ENCODE peak calls at places on chromosomes 16 and 17, in four cellular contexts. Y is progenitor cell of endocrine pancreas, F is body of pancreas, S is neural progenitor cell. C is an unnamed sample.

GRCh38 chr17:74325743-74326379 is at the start of gene KIF19:
- DNase-seq in Y (peak), F (peak), S (peak), C (no peak)

GRCh38 chr16:87052506-87052905 is 264.7 kb downstream of the C16orf95 start:
- DNase-seq in Y (no peak), F (no peak), S (no peak), C (no peak)

GRCh38 chr16:57500578-57501111 is 14.4 kb upstream of the DOK4 start:
- DNase-seq in Y (no peak), F (peak), S (no peak), C (no peak)

GRCh38 chr16:72380283-72380682 is 208.3 kb upstream of the PMFBP1 start:
- DNase-seq in Y (no peak), F (no peak), S (peak), C (no peak)

GRCh38 chr16:51431517-51432241 is 280.6 kb upstream of the SALL1 start:
- DNase-seq in Y (no peak), F (peak), S (peak), C (no peak)

GRCh38 chr16:66250686-66251405 is 115.6 kb upstream of the CDH5 start:
- DNase-seq in Y (no peak), F (peak), S (no peak), C (peak)

GRCh38 chr17:43399839-43400328 is 1.1 kb downstream of the ARL4D start:
- DNase-seq in Y (no peak), F (no peak), S (no peak), C (no peak)

GRCh38 chr16:68064791-68065365 is 20.3 kb upstream of the NFATC3 start:
- DNase-seq in Y (peak), F (peak), S (peak), C (no peak)

GRCh38 chr17:10036511-10037061 is 131.5 kb upstream of the RCVRN start:
- DNase-seq in Y (no peak), F (peak), S (no peak), C (no peak)

GRCh38 chr17:57608369-57609124 is 136.6 kb downstream of the CCDC182 start:
- DNase-seq in Y (no peak), F (no peak), S (peak), C (no peak)

GRCh38 chr16:27642753-27643152 is 92.8 kb downstream of the KATNIP start:
- DNase-seq in Y (no peak), F (no peak), S (peak), C (no peak)

GRCh38 chr16:48347980-48348379 is 37.2 kb downstream of the SIAH1 start:
- DNase-seq in Y (no peak), F (no peak), S (no peak), C (no peak)

GRCh38 chr16:1708768-1709180 is 2.8 kb downstream of the MAPK8IP3 start:
- DNase-seq in Y (no peak), F (no peak), S (no peak), C (no peak)

GRCh38 chr17:15343749-15344148 is 2.4 kb upstream of the TEKT3 start:
- DNase-seq in Y (no peak), F (no peak), S (no peak), C (no peak)

GRCh38 chr17:15398291-15398690 is 56.9 kb upstream of the TEKT3 start:
- DNase-seq in Y (no peak), F (peak), S (no peak), C (no peak)

GRCh38 chr16:14347706-14348105 is 276.6 kb downstream of the MRTFB start:
- DNase-seq in Y (no peak), F (no peak), S (no peak), C (no peak)

GRCh38 chr16:711548-712320 is 3.2 kb upstream of the METRN start:
- DNase-seq in Y (peak), F (peak), S (peak), C (peak)

GRCh38 chr16:11010576-11011221 is 66.3 kb downstream of the CLEC16A start:
- DNase-seq in Y (no peak), F (peak), S (no peak), C (no peak)

GRCh38 chr17:44014437-44015172 is at the start of gene TMEM101:
- DNase-seq in Y (peak), F (peak), S (peak), C (peak)

GRCh38 chr16:23924138-23924537 is 88.4 kb downstream of the PRKCB start:
- DNase-seq in Y (no peak), F (peak), S (no peak), C (no peak)

GRCh38 chr16:1980026-1980769 is 1.1 kb downstream of the NOXO1 start:
- DNase-seq in Y (no peak), F (no peak), S (peak), C (no peak)

GRCh38 chr17:57670769-57671545 is 74.1 kb downstream of the CCDC182 start:
- DNase-seq in Y (no peak), F (no peak), S (no peak), C (peak)

GRCh38 chr17:61583242-61583641 is 7.8 kb downstream of the NACA2 start:
- DNase-seq in Y (no peak), F (no peak), S (no peak), C (no peak)
- TF ChIP-seq CTCF in Y (no peak), F (no peak), S (peak), C (peak)

GRCh38 chr16:89672177-89672941 is 14.1 kb upstream of the CDK10 start:
- DNase-seq in Y (no peak), F (no peak), S (no peak), C (no peak)
- TF ChIP-seq CTCF in Y (no peak), F (no peak), S (no peak), C (no peak)

DNA sequence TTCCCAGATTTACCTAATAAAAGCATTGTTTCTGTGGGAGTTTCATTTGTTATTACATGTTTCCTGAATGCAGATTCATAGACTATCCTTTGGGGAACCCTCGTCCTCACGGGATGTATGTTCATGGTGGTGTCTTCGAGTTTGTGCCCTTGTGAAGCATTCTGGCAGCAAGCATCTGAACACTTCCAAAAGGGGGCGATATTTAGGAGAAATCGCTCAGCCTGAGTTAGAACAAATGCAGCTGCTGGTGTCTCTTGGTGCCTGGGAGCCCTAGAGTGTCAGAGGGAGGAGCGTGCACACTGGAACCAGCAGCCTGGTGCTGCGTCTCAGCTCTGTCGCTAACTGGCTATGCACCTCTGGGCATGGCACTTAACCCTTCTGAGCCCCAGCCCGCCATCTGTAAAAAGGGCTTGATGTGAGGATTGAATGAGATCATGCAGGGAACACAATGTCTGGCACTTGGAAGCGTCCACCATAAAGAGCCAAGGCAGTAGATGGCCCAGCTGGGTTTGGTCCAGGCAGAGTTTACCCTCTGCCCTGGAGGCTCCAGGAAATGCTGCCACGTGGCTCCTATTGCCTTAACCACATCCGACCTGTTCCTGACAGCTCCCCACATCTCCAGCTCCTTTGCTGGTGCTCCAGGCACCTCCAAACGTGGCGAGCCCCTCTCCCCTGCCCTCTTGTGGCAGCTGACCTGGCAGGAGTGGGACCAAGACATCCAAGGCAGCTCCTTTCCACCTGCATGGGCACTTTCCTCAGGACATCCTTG is 25.0 kb upstream of the C16orf78 start:
- DNase-seq in Y (no peak), F (no peak), S (no peak), C (no peak)
- TF ChIP-seq CTCF in Y (no peak), F (no peak), S (peak), C (no peak)

GRCh38 chr16:61946019-61946418 is 90.2 kb downstream of the CDH8 start:
- DNase-seq in Y (no peak), F (no peak), S (no peak), C (no peak)
- TF ChIP-seq CTCF in Y (peak), F (no peak), S (peak), C (no peak)

DNA sequence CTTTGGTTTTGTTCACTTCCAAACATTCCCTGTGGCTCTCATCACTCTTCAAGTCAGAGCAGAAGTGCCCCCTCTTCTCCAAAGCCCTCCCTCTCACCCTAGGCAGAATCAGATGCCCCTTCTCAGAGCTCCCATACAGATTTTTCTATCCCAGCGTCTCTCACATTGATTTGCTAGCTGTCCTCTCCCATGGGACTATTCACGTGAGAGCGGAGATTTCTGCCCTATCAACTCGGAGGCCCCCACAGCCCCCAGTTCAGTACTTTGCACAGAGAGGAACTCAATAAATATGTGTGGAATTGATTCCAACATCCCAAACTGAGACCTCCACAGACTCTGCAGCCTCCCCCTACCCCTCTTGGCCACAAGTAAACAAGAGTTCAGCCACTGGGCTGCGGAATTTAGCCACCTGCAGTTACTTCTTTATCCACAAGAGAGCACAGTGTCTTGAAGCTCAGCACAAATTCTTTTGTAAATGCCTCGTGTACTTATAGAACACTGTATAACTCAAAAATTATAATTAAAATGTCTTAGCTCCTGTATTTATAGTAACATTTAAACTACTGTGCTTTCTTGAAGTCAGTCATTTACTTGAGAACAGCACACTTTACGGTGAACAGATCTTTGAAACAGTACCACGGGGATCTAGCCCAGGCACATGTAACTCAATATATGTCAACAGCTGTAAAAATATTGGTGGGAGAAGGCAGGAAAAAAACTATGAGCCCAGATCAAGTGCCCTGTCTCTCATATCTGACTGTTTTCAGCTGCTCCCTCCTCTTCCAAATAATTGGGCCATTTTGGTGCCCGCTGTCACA is 182.9 kb downstream of the C16orf78 start:
- DNase-seq in Y (peak), F (no peak), S (peak), C (no peak)
- TF ChIP-seq CTCF in Y (peak), F (peak), S (peak), C (peak)

GRCh38 chr17:65554568-65555223 is 6.8 kb downstream of the AXIN2 start:
- DNase-seq in Y (no peak), F (no peak), S (peak), C (no peak)

GRCh38 chr17:65552214-65552613 is 9.2 kb downstream of the AXIN2 start:
- DNase-seq in Y (no peak), F (no peak), S (no peak), C (no peak)

GRCh38 chr17:65553009-65553645 is 8.3 kb downstream of the AXIN2 start:
- DNase-seq in Y (no peak), F (no peak), S (no peak), C (no peak)

GRCh38 chr17:65551641-65552040 is 9.8 kb downstream of the AXIN2 start:
- DNase-seq in Y (no peak), F (no peak), S (no peak), C (no peak)

GRCh38 chr17:65553646-65554567 is 7.5 kb downstream of the AXIN2 start:
- DNase-seq in Y (no peak), F (no peak), S (peak), C (no peak)
- TF ChIP-seq CTCF in Y (no peak), F (no peak), S (no peak), C (no peak)

GRCh38 chr17:33023790-33024189 is 32.1 kb downstream of the SPACA3 start:
- DNase-seq in Y (no peak), F (no peak), S (no peak), C (no peak)

GRCh38 chr17:33024688-33025486 is 33.2 kb downstream of the SPACA3 start:
- DNase-seq in Y (no peak), F (no peak), S (no peak), C (no peak)

GRCh38 chr17:33017366-33017765 is 25.7 kb downstream of the SPACA3 start:
- DNase-seq in Y (no peak), F (no peak), S (no peak), C (no peak)

GRCh38 chr17:33019161-33019560 is 27.5 kb downstream of the SPACA3 start:
- DNase-seq in Y (no peak), F (no peak), S (no peak), C (no peak)

DNA sequence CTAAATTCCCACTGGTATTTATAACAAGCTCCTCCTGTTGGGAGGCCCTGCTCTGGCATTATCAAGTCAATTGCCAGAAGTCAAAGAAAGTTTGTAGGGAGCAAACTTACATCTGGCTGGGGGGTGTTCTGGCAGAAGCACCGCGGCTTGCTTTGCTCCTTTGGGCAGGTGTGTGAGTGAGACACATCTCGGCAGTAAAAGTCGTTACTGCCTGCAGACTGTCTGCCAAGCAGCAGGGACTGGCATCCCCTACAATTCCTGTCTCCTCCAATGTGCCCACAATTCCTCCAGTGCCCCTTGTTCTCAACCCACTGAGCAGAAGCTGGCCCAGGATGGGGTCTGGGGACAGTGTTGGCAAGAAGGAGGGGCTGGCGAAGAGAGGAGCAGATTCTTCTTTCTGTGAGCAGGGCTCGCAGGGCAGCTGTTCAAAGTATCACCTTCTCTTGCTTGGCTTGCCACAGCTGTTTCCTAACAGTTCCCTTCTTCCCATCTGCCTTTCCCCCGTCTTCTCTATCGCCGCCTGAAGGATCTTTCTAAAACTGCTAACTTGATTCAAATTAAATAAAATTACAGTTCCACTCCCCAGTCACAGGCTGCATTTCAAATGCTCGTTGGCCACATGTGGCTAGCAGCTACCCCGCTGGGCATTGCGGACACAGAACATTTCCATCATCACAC is 30.2 kb downstream of the SPACA3 start:
- DNase-seq in Y (no peak), F (no peak), S (peak), C (no peak)
- TF ChIP-seq CTCF in Y (no peak), F (no peak), S (peak), C (no peak)

GRCh38 chr17:2174471-2175293 is 119.8 kb downstream of the HIC1 start:
- DNase-seq in Y (no peak), F (peak), S (no peak), C (peak)
- TF ChIP-seq CTCF in Y (no peak), F (no peak), S (no peak), C (no peak)

DNA sequence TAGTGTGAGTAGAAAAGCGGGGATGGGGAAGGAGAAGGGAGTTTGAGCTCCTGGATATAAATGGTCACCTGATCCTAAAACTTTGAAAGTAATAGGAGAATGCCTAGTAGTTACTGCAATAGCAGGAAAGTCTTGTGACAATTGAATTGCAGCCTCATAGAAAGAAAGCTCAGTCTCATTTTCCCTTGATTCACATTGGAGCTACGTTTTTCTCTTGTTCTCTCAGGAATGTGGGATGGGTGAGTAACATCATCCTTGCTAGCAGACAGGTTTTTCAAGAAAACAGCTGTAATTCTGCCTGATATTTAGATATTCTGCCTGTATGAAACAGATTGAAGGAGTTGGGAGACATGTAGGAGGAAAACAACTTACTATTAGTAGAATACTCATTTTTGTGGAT is 25.3 kb downstream of the SF3B3 start:
- DNase-seq in Y (no peak), F (no peak), S (no peak), C (no peak)
- TF ChIP-seq CTCF in Y (no peak), F (no peak), S (no peak), C (no peak)

DNA sequence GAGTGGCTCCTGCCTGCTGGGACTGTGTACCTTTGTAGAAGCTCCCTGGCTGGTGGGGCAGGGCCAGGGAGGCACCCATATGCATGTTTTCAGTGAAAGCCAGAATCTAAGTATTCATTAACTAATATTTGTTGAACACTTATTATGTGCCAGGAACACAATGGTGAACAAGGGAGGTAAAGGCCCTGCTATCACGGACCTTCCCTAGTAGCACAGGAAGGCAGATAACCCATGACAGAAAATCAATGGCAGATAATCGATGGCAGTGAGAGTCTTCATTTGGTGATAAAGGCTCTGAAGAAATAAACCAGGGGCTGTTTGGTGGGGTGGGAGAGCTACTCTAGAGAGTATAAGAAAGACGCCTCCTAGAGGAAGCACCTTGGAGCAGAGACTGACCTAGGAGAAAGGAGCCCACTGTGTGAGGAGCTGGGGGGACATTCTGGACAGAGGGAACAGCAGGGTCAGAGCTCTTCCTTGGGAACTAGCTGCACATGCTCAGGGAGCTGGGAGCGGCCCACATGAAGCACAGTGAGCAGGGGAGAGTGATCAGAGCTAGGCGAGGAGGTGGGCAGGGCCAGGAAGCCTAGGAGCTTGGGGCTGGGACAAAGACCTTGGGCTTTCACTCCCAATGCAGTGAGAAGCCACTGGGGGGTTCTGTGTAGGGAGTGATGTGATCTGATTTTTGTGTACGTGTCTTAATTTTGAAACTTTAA is 78.5 kb downstream of the SPECC1 start:
- DNase-seq in Y (no peak), F (no peak), S (no peak), C (peak)
- TF ChIP-seq CTCF in Y (no peak), F (no peak), S (no peak), C (no peak)

C was measured in osteocyte.